ENCODE peak calls at places on chromosomes 16 and 17, in eight cellular contexts. One of them, this sample, is unnamed.
A peak's percentile ranks its signal among the peaks of the same experiment; 100 is the strongest.

GRCh38 chr16:9837481-9837880 is 344.7 kb downstream of the GRIN2A start:
- DNase-seq in endothelial cell: no peak
- DNase-seq in EL: peak; percentile 8
- DNase-seq in activated effector memory CD4-positive, alpha-beta T cell treated with anti-CD3 and anti-CD28 coated beads, Interleukin-2, amount 50 U/mL, for 16 hours: no peak
- DNase-seq in H1: no peak
- DNase-seq in NCI-H524: no peak
- DNase-seq in coronary artery: no peak
- DNase-seq in esophagus squamous epithelium: no peak
- DNase-seq in this sample: no peak

GRCh38 chr17:29215717-29216116 is 30.9 kb upstream of the CRYBA1 start:
- DNase-seq in EL: peak; percentile 39
- DNase-seq in NCI-H524: no peak
- DNase-seq in H1: no peak
- DNase-seq in endothelial cell: no peak
- DNase-seq in activated effector memory CD4-positive, alpha-beta T cell treated with anti-CD3 and anti-CD28 coated beads, Interleukin-2, amount 50 U/mL, for 16 hours: no peak
- DNase-seq in esophagus squamous epithelium: no peak
- DNase-seq in coronary artery: no peak
- DNase-seq in this sample: no peak

GRCh38 chr16:1871974-1872635 is at the start of gene MEIOB:
- DNase-seq in activated effector memory CD4-positive, alpha-beta T cell treated with anti-CD3 and anti-CD28 coated beads, Interleukin-2, amount 50 U/mL, for 16 hours: peak; percentile 72
- DNase-seq in coronary artery: no peak
- DNase-seq in H1: peak; percentile 41
- DNase-seq in NCI-H524: peak; percentile 18
- DNase-seq in EL: peak; percentile 10
- DNase-seq in endothelial cell: peak; percentile 60
- DNase-seq in esophagus squamous epithelium: no peak
- DNase-seq in this sample: peak; percentile 6

GRCh38 chr17:35849469-35850348 is 19.0 kb downstream of the HEATR9 start:
- DNase-seq in activated effector memory CD4-positive, alpha-beta T cell treated with anti-CD3 and anti-CD28 coated beads, Interleukin-2, amount 50 U/mL, for 16 hours: peak; percentile 76
- DNase-seq in NCI-H524: peak; percentile 53
- DNase-seq in EL: peak; percentile 70
- DNase-seq in H1: peak; percentile 31
- DNase-seq in endothelial cell: peak; percentile 64
- DNase-seq in coronary artery: no peak
- DNase-seq in esophagus squamous epithelium: no peak
- DNase-seq in this sample: peak; percentile 69

GRCh38 chr16:89004209-89004831 is 27.3 kb upstream of the CBFA2T3 start:
- DNase-seq in H1: no peak
- DNase-seq in endothelial cell: peak; percentile 40
- DNase-seq in coronary artery: no peak
- DNase-seq in NCI-H524: peak; percentile 63
- DNase-seq in EL: no peak
- DNase-seq in activated effector memory CD4-positive, alpha-beta T cell treated with anti-CD3 and anti-CD28 coated beads, Interleukin-2, amount 50 U/mL, for 16 hours: no peak
- DNase-seq in esophagus squamous epithelium: no peak
- DNase-seq in this sample: no peak

GRCh38 chr17:75645889-75646625 is 12.8 kb downstream of the SMIM5 start:
- DNase-seq in H1: no peak
- DNase-seq in endothelial cell: no peak
- DNase-seq in coronary artery: peak; percentile 72
- DNase-seq in esophagus squamous epithelium: no peak
- DNase-seq in activated effector memory CD4-positive, alpha-beta T cell treated with anti-CD3 and anti-CD28 coated beads, Interleukin-2, amount 50 U/mL, for 16 hours: no peak
- DNase-seq in NCI-H524: no peak
- DNase-seq in EL: no peak
- DNase-seq in this sample: peak; percentile 13

GRCh38 chr16:69309316-69309715 is 1.8 kb upstream of the VPS4A start:
- DNase-seq in coronary artery: no peak
- DNase-seq in esophagus squamous epithelium: no peak
- DNase-seq in NCI-H524: no peak
- DNase-seq in endothelial cell: no peak
- DNase-seq in H1: no peak
- DNase-seq in activated effector memory CD4-positive, alpha-beta T cell treated with anti-CD3 and anti-CD28 coated beads, Interleukin-2, amount 50 U/mL, for 16 hours: no peak
- DNase-seq in EL: no peak
- DNase-seq in this sample: no peak

GRCh38 chr17:27895110-27895895 is 2.1 kb upstream of the LYRM9 start:
- DNase-seq in endothelial cell: no peak
- DNase-seq in EL: no peak
- DNase-seq in H1: no peak
- DNase-seq in activated effector memory CD4-positive, alpha-beta T cell treated with anti-CD3 and anti-CD28 coated beads, Interleukin-2, amount 50 U/mL, for 16 hours: no peak
- DNase-seq in NCI-H524: no peak
- DNase-seq in esophagus squamous epithelium: no peak
- DNase-seq in coronary artery: no peak
- DNase-seq in this sample: no peak

GRCh38 chr17:76512366-76513305 is 11.4 kb upstream of the RHBDF2 start:
- DNase-seq in esophagus squamous epithelium: no peak
- DNase-seq in H1: no peak
- DNase-seq in EL: no peak
- DNase-seq in activated effector memory CD4-positive, alpha-beta T cell treated with anti-CD3 and anti-CD28 coated beads, Interleukin-2, amount 50 U/mL, for 16 hours: no peak
- DNase-seq in endothelial cell: no peak
- DNase-seq in NCI-H524: no peak
- DNase-seq in coronary artery: no peak
- DNase-seq in this sample: no peak

GRCh38 chr16:27313422-27314160 is at the start of gene IL4R:
- DNase-seq in EL: peak; percentile 73
- DNase-seq in coronary artery: peak; percentile 90
- DNase-seq in esophagus squamous epithelium: no peak
- DNase-seq in endothelial cell: peak; percentile 46
- DNase-seq in NCI-H524: no peak
- DNase-seq in H1: no peak
- DNase-seq in activated effector memory CD4-positive, alpha-beta T cell treated with anti-CD3 and anti-CD28 coated beads, Interleukin-2, amount 50 U/mL, for 16 hours: peak; percentile 86
- DNase-seq in this sample: peak; percentile 68

GRCh38 chr17:5800646-5801045 is 216.3 kb upstream of the NLRP1 start:
- DNase-seq in coronary artery: peak; percentile 57
- DNase-seq in EL: no peak
- DNase-seq in esophagus squamous epithelium: no peak
- DNase-seq in NCI-H524: peak; percentile 0
- DNase-seq in endothelial cell: no peak
- DNase-seq in activated effector memory CD4-positive, alpha-beta T cell treated with anti-CD3 and anti-CD28 coated beads, Interleukin-2, amount 50 U/mL, for 16 hours: no peak
- DNase-seq in H1: no peak
- DNase-seq in this sample: no peak

GRCh38 chr17:78107457-78107856 is 21.1 kb downstream of the TMC6 start:
- DNase-seq in endothelial cell: no peak
- DNase-seq in activated effector memory CD4-positive, alpha-beta T cell treated with anti-CD3 and anti-CD28 coated beads, Interleukin-2, amount 50 U/mL, for 16 hours: no peak
- DNase-seq in NCI-H524: no peak
- DNase-seq in H1: no peak
- DNase-seq in coronary artery: no peak
- DNase-seq in esophagus squamous epithelium: no peak
- DNase-seq in EL: no peak
- DNase-seq in this sample: no peak

GRCh38 chr17:8746501-8747236 is 2.0 kb upstream of the CCDC42 start:
- DNase-seq in coronary artery: no peak
- DNase-seq in NCI-H524: no peak
- DNase-seq in endothelial cell: no peak
- DNase-seq in EL: peak; percentile 37
- DNase-seq in activated effector memory CD4-positive, alpha-beta T cell treated with anti-CD3 and anti-CD28 coated beads, Interleukin-2, amount 50 U/mL, for 16 hours: no peak
- DNase-seq in H1: no peak
- DNase-seq in esophagus squamous epithelium: no peak
- DNase-seq in this sample: no peak

GRCh38 chr16:49465661-49466528 is 92.3 kb downstream of the C16orf78 start:
- DNase-seq in activated effector memory CD4-positive, alpha-beta T cell treated with anti-CD3 and anti-CD28 coated beads, Interleukin-2, amount 50 U/mL, for 16 hours: peak; percentile 37
- DNase-seq in coronary artery: peak; percentile 43
- DNase-seq in NCI-H524: no peak
- DNase-seq in EL: no peak
- DNase-seq in esophagus squamous epithelium: no peak
- DNase-seq in H1: no peak
- DNase-seq in endothelial cell: no peak
- DNase-seq in this sample: no peak

GRCh38 chr17:77417575-77417974 is 276.8 kb downstream of the SEC14L1 start:
- DNase-seq in endothelial cell: no peak
- DNase-seq in esophagus squamous epithelium: no peak
- DNase-seq in activated effector memory CD4-positive, alpha-beta T cell treated with anti-CD3 and anti-CD28 coated beads, Interleukin-2, amount 50 U/mL, for 16 hours: no peak
- DNase-seq in H1: no peak
- DNase-seq in NCI-H524: no peak
- DNase-seq in coronary artery: no peak
- DNase-seq in EL: no peak
- DNase-seq in this sample: no peak

GRCh38 chr17:31778538-31778937 is 80.5 kb downstream of the COPRS start:
- DNase-seq in endothelial cell: no peak
- DNase-seq in coronary artery: no peak
- DNase-seq in activated effector memory CD4-positive, alpha-beta T cell treated with anti-CD3 and anti-CD28 coated beads, Interleukin-2, amount 50 U/mL, for 16 hours: no peak
- DNase-seq in EL: no peak
- DNase-seq in esophagus squamous epithelium: no peak
- DNase-seq in NCI-H524: no peak
- DNase-seq in H1: no peak
- DNase-seq in this sample: no peak

GRCh38 chr17:13297198-13297597 is 279.4 kb upstream of the ELAC2 start:
- DNase-seq in esophagus squamous epithelium: no peak
- DNase-seq in endothelial cell: no peak
- DNase-seq in coronary artery: no peak
- DNase-seq in activated effector memory CD4-positive, alpha-beta T cell treated with anti-CD3 and anti-CD28 coated beads, Interleukin-2, amount 50 U/mL, for 16 hours: no peak
- DNase-seq in H1: no peak
- DNase-seq in EL: no peak
- DNase-seq in NCI-H524: no peak
- DNase-seq in this sample: no peak

GRCh38 chr17:78892936-78893379 is 10.0 kb downstream of the CEP295NL start:
- DNase-seq in esophagus squamous epithelium: no peak
- DNase-seq in coronary artery: no peak
- DNase-seq in activated effector memory CD4-positive, alpha-beta T cell treated with anti-CD3 and anti-CD28 coated beads, Interleukin-2, amount 50 U/mL, for 16 hours: no peak
- DNase-seq in EL: no peak
- DNase-seq in endothelial cell: no peak
- DNase-seq in NCI-H524: no peak
- DNase-seq in H1: no peak
- DNase-seq in this sample: no peak

GRCh38 chr17:8117980-8118768 is at the start of gene ALOXE3:
- DNase-seq in activated effector memory CD4-positive, alpha-beta T cell treated with anti-CD3 and anti-CD28 coated beads, Interleukin-2, amount 50 U/mL, for 16 hours: no peak
- DNase-seq in esophagus squamous epithelium: no peak
- DNase-seq in endothelial cell: no peak
- DNase-seq in NCI-H524: peak; percentile 11
- DNase-seq in coronary artery: no peak
- DNase-seq in H1: no peak
- DNase-seq in EL: peak; percentile 77
- DNase-seq in this sample: peak; percentile 45

GRCh38 chr16:81798311-81799137 is 19.4 kb downstream of the PLCG2 start:
- DNase-seq in NCI-H524: peak; percentile 37
- DNase-seq in coronary artery: no peak
- DNase-seq in esophagus squamous epithelium: no peak
- DNase-seq in H1: no peak
- DNase-seq in EL: no peak
- DNase-seq in activated effector memory CD4-positive, alpha-beta T cell treated with anti-CD3 and anti-CD28 coated beads, Interleukin-2, amount 50 U/mL, for 16 hours: no peak
- DNase-seq in endothelial cell: no peak
- DNase-seq in this sample: peak; percentile 52

GRCh38 chr16:81693047-81693446 is 86.0 kb upstream of the PLCG2 start:
- DNase-seq in H1: no peak
- DNase-seq in esophagus squamous epithelium: no peak
- DNase-seq in EL: peak; percentile 52
- DNase-seq in NCI-H524: no peak
- DNase-seq in coronary artery: no peak
- DNase-seq in endothelial cell: no peak
- DNase-seq in activated effector memory CD4-positive, alpha-beta T cell treated with anti-CD3 and anti-CD28 coated beads, Interleukin-2, amount 50 U/mL, for 16 hours: no peak
- DNase-seq in this sample: no peak

GRCh38 chr17:74493381-74493833 is 27.0 kb downstream of the CD300A start:
- DNase-seq in H1: peak; percentile 41
- DNase-seq in esophagus squamous epithelium: no peak
- DNase-seq in NCI-H524: peak; percentile 86
- DNase-seq in endothelial cell: peak; percentile 82
- DNase-seq in activated effector memory CD4-positive, alpha-beta T cell treated with anti-CD3 and anti-CD28 coated beads, Interleukin-2, amount 50 U/mL, for 16 hours: peak; percentile 87
- DNase-seq in coronary artery: peak; percentile 73
- DNase-seq in EL: peak; percentile 45
- DNase-seq in this sample: peak; percentile 68

GRCh38 chr16:17382949-17383348 is 87.8 kb downstream of the XYLT1 start:
- DNase-seq in H1: no peak
- DNase-seq in NCI-H524: no peak
- DNase-seq in activated effector memory CD4-positive, alpha-beta T cell treated with anti-CD3 and anti-CD28 coated beads, Interleukin-2, amount 50 U/mL, for 16 hours: no peak
- DNase-seq in coronary artery: no peak
- DNase-seq in esophagus squamous epithelium: no peak
- DNase-seq in EL: no peak
- DNase-seq in endothelial cell: no peak
- DNase-seq in this sample: peak; percentile 54

GRCh38 chr17:34163681-34164080 is 91.4 kb upstream of the CCL2 start:
- DNase-seq in coronary artery: no peak
- DNase-seq in endothelial cell: peak; percentile 39
- DNase-seq in H1: no peak
- DNase-seq in NCI-H524: no peak
- DNase-seq in esophagus squamous epithelium: no peak
- DNase-seq in EL: peak; percentile 29
- DNase-seq in activated effector memory CD4-positive, alpha-beta T cell treated with anti-CD3 and anti-CD28 coated beads, Interleukin-2, amount 50 U/mL, for 16 hours: no peak
- DNase-seq in this sample: no peak

GRCh38 chr17:75778861-75779249 is 5.8 kb upstream of the UNK start:
- DNase-seq in H1: no peak
- DNase-seq in activated effector memory CD4-positive, alpha-beta T cell treated with anti-CD3 and anti-CD28 coated beads, Interleukin-2, amount 50 U/mL, for 16 hours: no peak
- DNase-seq in EL: peak; percentile 43
- DNase-seq in endothelial cell: peak; percentile 65
- DNase-seq in NCI-H524: peak; percentile 80
- DNase-seq in esophagus squamous epithelium: no peak
- DNase-seq in coronary artery: no peak
- DNase-seq in this sample: peak; percentile 78

GRCh38 chr17:8016632-8017424 is 14.4 kb downstream of the GUCY2D start:
- DNase-seq in esophagus squamous epithelium: no peak
- DNase-seq in H1: peak; percentile 41
- DNase-seq in coronary artery: peak; percentile 72
- DNase-seq in NCI-H524: peak; percentile 8
- DNase-seq in endothelial cell: peak; percentile 64
- DNase-seq in activated effector memory CD4-positive, alpha-beta T cell treated with anti-CD3 and anti-CD28 coated beads, Interleukin-2, amount 50 U/mL, for 16 hours: peak; percentile 73
- DNase-seq in EL: peak; percentile 55
- DNase-seq in this sample: peak; percentile 35

GRCh38 chr16:72481419-72481818 is 309.5 kb upstream of the PMFBP1 start:
- DNase-seq in H1: no peak
- DNase-seq in coronary artery: no peak
- DNase-seq in esophagus squamous epithelium: no peak
- DNase-seq in NCI-H524: no peak
- DNase-seq in activated effector memory CD4-positive, alpha-beta T cell treated with anti-CD3 and anti-CD28 coated beads, Interleukin-2, amount 50 U/mL, for 16 hours: no peak
- DNase-seq in EL: peak; percentile 18
- DNase-seq in endothelial cell: no peak
- DNase-seq in this sample: no peak

GRCh38 chr16:28935924-28936783 is 4.4 kb downstream of the CD19 start:
- DNase-seq in activated effector memory CD4-positive, alpha-beta T cell treated with anti-CD3 and anti-CD28 coated beads, Interleukin-2, amount 50 U/mL, for 16 hours: peak; percentile 92
- DNase-seq in H1: peak; percentile 78
- DNase-seq in esophagus squamous epithelium: peak; percentile 25
- DNase-seq in coronary artery: peak; percentile 78
- DNase-seq in endothelial cell: peak; percentile 38
- DNase-seq in NCI-H524: no peak
- DNase-seq in EL: peak; percentile 71
- DNase-seq in this sample: peak; percentile 87

GRCh38 chr16:89164847-89165684 is 6.5 kb upstream of the CDH15 start:
- DNase-seq in H1: no peak
- DNase-seq in coronary artery: no peak
- DNase-seq in NCI-H524: no peak
- DNase-seq in activated effector memory CD4-positive, alpha-beta T cell treated with anti-CD3 and anti-CD28 coated beads, Interleukin-2, amount 50 U/mL, for 16 hours: no peak
- DNase-seq in endothelial cell: no peak
- DNase-seq in EL: no peak
- DNase-seq in esophagus squamous epithelium: no peak
- DNase-seq in this sample: no peak

GRCh38 chr17:72972263-72972951 is 120.1 kb downstream of the SLC39A11 start:
- DNase-seq in H1: no peak
- DNase-seq in endothelial cell: no peak
- DNase-seq in activated effector memory CD4-positive, alpha-beta T cell treated with anti-CD3 and anti-CD28 coated beads, Interleukin-2, amount 50 U/mL, for 16 hours: no peak
- DNase-seq in NCI-H524: no peak
- DNase-seq in EL: no peak
- DNase-seq in coronary artery: no peak
- DNase-seq in esophagus squamous epithelium: no peak
- DNase-seq in this sample: no peak

GRCh38 chr16:55821210-55821609 is 11.7 kb downstream of the CES1 start:
- DNase-seq in endothelial cell: no peak
- DNase-seq in NCI-H524: no peak
- DNase-seq in H1: no peak
- DNase-seq in activated effector memory CD4-positive, alpha-beta T cell treated with anti-CD3 and anti-CD28 coated beads, Interleukin-2, amount 50 U/mL, for 16 hours: no peak
- DNase-seq in EL: no peak
- DNase-seq in esophagus squamous epithelium: no peak
- DNase-seq in coronary artery: peak; percentile 53
- DNase-seq in this sample: no peak

GRCh38 chr16:80309178-80309577 is 231.6 kb upstream of the DYNLRB2 start:
- DNase-seq in esophagus squamous epithelium: no peak
- DNase-seq in EL: no peak
- DNase-seq in H1: no peak
- DNase-seq in NCI-H524: peak; percentile 50
- DNase-seq in endothelial cell: no peak
- DNase-seq in activated effector memory CD4-positive, alpha-beta T cell treated with anti-CD3 and anti-CD28 coated beads, Interleukin-2, amount 50 U/mL, for 16 hours: no peak
- DNase-seq in coronary artery: no peak
- DNase-seq in this sample: no peak

GRCh38 chr17:20908373-20909273 is 134.2 kb downstream of the USP22 start:
- DNase-seq in coronary artery: peak; percentile 92
- DNase-seq in activated effector memory CD4-positive, alpha-beta T cell treated with anti-CD3 and anti-CD28 coated beads, Interleukin-2, amount 50 U/mL, for 16 hours: peak; percentile 89
- DNase-seq in esophagus squamous epithelium: peak; percentile 24
- DNase-seq in endothelial cell: peak; percentile 89
- DNase-seq in NCI-H524: peak; percentile 94
- DNase-seq in H1: peak; percentile 82
- DNase-seq in EL: peak; percentile 86
- DNase-seq in this sample: peak; percentile 85

GRCh38 chr17:49548506-49549310 is 27.0 kb upstream of the NXPH3 start:
- DNase-seq in EL: peak; percentile 35
- DNase-seq in activated effector memory CD4-positive, alpha-beta T cell treated with anti-CD3 and anti-CD28 coated beads, Interleukin-2, amount 50 U/mL, for 16 hours: no peak
- DNase-seq in esophagus squamous epithelium: no peak
- DNase-seq in endothelial cell: peak; percentile 69
- DNase-seq in NCI-H524: peak; percentile 62
- DNase-seq in H1: no peak
- DNase-seq in coronary artery: no peak
- DNase-seq in this sample: no peak

This sample was measured in immature natural killer cell.